ENCODE peak calls at places on chromosomes 2 and 18, in seven cellular contexts. Q is adrenal gland, R is thyroid gland, N is prostate gland, Y is HepG2, I is A549, E is HCT116. L is an unnamed sample.
A peak's percentile ranks its signal among the peaks of the same experiment; 100 is the strongest.

GRCh38 chr2:133139847-133140533 is 428.3 kb downstream of the NCKAP5 start:
- DNase-seq in Q (no peak), R (no peak), N (no peak), Y (no peak), I (no peak), E (no peak), L (no peak)

GRCh38 chr18:8538935-8539334 is 70.3 kb upstream of the RAB12 start:
- DNase-seq in Q (no peak), R (no peak), N (no peak), Y (no peak), I (no peak), E (no peak), L (no peak)

GRCh38 chr2:29848566-29849310 is 72.6 kb downstream of the ALK start:
- DNase-seq in Q (no peak), R (no peak), N (no peak), Y (no peak), I (no peak), E (no peak), L (no peak)

GRCh38 chr2:1824202-1824905 is 80.0 kb upstream of the PXDN start:
- DNase-seq in Q (no peak), R (no peak), N (no peak), Y (no peak), I (no peak), E (no peak), L (no peak)

GRCh38 chr2:71614976-71615768 is 161.8 kb downstream of the DYSF start:
- DNase-seq in Q (peak; percentile 77), R (peak; percentile 35), N (no peak), Y (peak; percentile 18), I (no peak), E (no peak), L (peak; percentile 60)

GRCh38 chr2:162258686-162259085 is 15.4 kb upstream of the FAP start:
- DNase-seq in Q (no peak), R (no peak), N (no peak), Y (no peak), I (no peak), E (no peak), L (no peak)

GRCh38 chr2:181781082-181781786 is 100.9 kb upstream of the NEUROD1 start:
- DNase-seq in Q (no peak), R (no peak), N (no peak), Y (no peak), I (peak; percentile 28), E (no peak), L (no peak)

GRCh38 chr2:235610696-235611257 is 116.9 kb downstream of the AGAP1 start:
- DNase-seq in Q (no peak), R (no peak), N (no peak), Y (no peak), I (no peak), E (no peak), L (no peak)

GRCh38 chr2:157349949-157350510 is 24.4 kb upstream of the ERMN start:
- DNase-seq in Q (no peak), R (no peak), N (no peak), Y (no peak), I (no peak), E (no peak), L (no peak)

GRCh38 chr2:100071350-100072043 is 70.9 kb downstream of the AFF3 start:
- DNase-seq in Q (no peak), R (no peak), N (no peak), Y (peak; percentile 23), I (no peak), E (no peak), L (no peak)

GRCh38 chr2:51441786-51442185 is 409.9 kb upstream of the NRXN1 start:
- DNase-seq in Q (no peak), R (no peak), N (no peak), Y (no peak), I (no peak), E (no peak), L (no peak)

GRCh38 chr2:12618576-12618975 is 98.2 kb upstream of the TRIB2 start:
- DNase-seq in Q (no peak), R (no peak), N (no peak), Y (no peak), I (no peak), E (no peak), L (no peak)

GRCh38 chr2:118190365-118190916 is 102.2 kb downstream of the INSIG2 start:
- DNase-seq in Q (no peak), R (no peak), N (no peak), Y (peak; percentile 30), I (no peak), E (no peak), L (no peak)

GRCh38 chr2:98833917-98834263 is 102.1 kb downstream of the CRACDL start:
- DNase-seq in Q (no peak), R (no peak), N (no peak), Y (no peak), I (no peak), E (no peak), L (no peak)

GRCh38 chr2:26687328-26687727 is 5.2 kb upstream of the KCNK3 start:
- DNase-seq in Q (no peak), R (no peak), N (peak; percentile 44), Y (no peak), I (no peak), E (no peak), L (no peak)

GRCh38 chr18:25316619-25317018 is 35.3 kb downstream of the ZNF521 start:
- DNase-seq in Q (no peak), R (no peak), N (no peak), Y (no peak), I (no peak), E (no peak), L (no peak)

GRCh38 chr2:151020411-151020810 is 241.3 kb downstream of the RBM43 start:
- DNase-seq in Q (no peak), R (no peak), N (no peak), Y (no peak), I (no peak), E (no peak), L (no peak)

GRCh38 chr2:118832071-118832790 is 15.2 kb downstream of the EN1 start:
- DNase-seq in Q (no peak), R (no peak), N (no peak), Y (no peak), I (no peak), E (no peak), L (no peak)

GRCh38 chr2:72778410-72778809 is 47.4 kb downstream of the EXOC6B start:
- DNase-seq in Q (no peak), R (no peak), N (no peak), Y (peak; percentile 67), I (peak; percentile 82), E (no peak), L (no peak)

GRCh38 chr2:241636182-241636982 is 576 bp downstream of the THAP4 start:
- DNase-seq in Q (peak; percentile 57), R (peak; percentile 44), N (no peak), Y (peak; percentile 49), I (peak; percentile 52), E (no peak), L (peak; percentile 76)

GRCh38 chr2:84886791-84887190 is 5.9 kb upstream of the TRABD2A start:
- DNase-seq in Q (no peak), R (no peak), N (no peak), Y (no peak), I (no peak), E (no peak), L (no peak)

GRCh38 chr2:15941483-15941853 is 1.1 kb downstream of the MYCN start:
- DNase-seq in Q (no peak), R (peak; percentile 64), N (no peak), Y (no peak), I (no peak), E (no peak), L (no peak)

GRCh38 chr2:121588357-121588756 is 57.7 kb downstream of the RNU4ATAC start:
- DNase-seq in Q (no peak), R (no peak), N (peak; percentile 26), Y (no peak), I (no peak), E (no peak), L (no peak)

GRCh38 chr2:127095367-127095641 is 11.7 kb downstream of the BIN1 start:
- DNase-seq in Q (no peak), R (no peak), N (no peak), Y (no peak), I (no peak), E (no peak), L (peak; percentile 35)
- H3K4me1 ChIP-seq in Q (peaks cover 60% of the 10 kb centered on the region), R (peaks cover 53% of the 10 kb centered on the region), N (peaks cover 10% of the 10 kb centered on the region), Y (peaks cover 3% of the 10 kb centered on the region), I (peaks cover 53% of the 10 kb centered on the region), E (peaks cover 40% of the 10 kb centered on the region), L (no peaks in the 10 kb centered on the region)

DNA sequence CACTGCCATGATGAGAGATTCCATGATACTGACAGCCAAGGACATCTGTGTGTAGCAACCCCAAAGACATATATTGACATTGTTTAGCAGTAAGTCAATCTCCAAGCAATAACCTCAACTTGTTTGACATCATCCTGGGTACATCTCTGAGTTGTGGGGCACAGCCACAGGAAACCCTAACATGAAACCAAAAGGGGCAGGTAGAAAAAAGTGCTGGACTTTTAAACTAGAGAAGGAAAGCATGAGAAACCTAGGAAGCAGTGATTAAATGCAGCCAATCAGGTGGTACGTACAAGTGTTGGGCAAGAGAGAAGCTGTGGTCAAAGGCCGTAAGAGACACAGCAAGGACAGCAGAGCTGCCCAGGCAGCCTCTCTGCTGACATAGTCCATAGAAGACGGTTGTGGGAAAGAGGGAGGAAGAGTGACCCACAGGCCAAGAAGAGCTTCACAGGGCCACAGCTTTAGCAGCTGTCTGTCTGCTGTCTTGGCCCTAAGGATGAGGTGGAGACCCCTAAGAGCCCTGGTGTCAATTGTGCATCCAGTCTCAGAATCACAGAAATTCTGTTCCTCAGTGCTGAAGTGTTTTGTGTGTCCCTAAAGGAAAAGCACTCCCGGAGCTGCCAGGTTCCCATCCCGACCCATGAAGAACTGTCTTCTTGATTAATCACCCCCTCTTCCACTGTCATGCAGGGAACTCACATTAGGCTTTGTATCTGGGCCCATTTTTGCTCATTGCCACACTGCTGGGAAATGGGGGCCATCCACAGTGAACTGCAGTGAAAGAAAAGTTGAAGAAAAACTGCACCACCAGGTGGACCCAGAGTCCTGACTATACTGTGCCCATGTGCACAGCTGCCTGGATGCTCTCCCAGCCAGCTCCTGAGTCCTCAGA is 25.4 kb upstream of the CHN1 start:
- DNase-seq in Q (peak; percentile 32), R (no peak), N (no peak), Y (peak; percentile 77), I (peak; percentile 58), E (peak; percentile 16), L (peak; percentile 83)
- TF ChIP-seq CTCF in Q (peak; percentile 31), R (peak; percentile 4), N (no peak), Y (peak; percentile 91), I (peak; percentile 44), E (peak; percentile 44), L (peak; percentile 22)

GRCh38 chr2:105143467-105144127 is 97.9 kb upstream of the GPR45 start:
- DNase-seq in Q (no peak), R (peak; percentile 20), N (peak; percentile 57), Y (no peak), I (no peak), E (no peak), L (no peak)
- TF ChIP-seq POLR2A in Q (no peak), R (no peak), N (no peak), Y (no peak), I (no peak), E (no peak), L (no peak)

DNA sequence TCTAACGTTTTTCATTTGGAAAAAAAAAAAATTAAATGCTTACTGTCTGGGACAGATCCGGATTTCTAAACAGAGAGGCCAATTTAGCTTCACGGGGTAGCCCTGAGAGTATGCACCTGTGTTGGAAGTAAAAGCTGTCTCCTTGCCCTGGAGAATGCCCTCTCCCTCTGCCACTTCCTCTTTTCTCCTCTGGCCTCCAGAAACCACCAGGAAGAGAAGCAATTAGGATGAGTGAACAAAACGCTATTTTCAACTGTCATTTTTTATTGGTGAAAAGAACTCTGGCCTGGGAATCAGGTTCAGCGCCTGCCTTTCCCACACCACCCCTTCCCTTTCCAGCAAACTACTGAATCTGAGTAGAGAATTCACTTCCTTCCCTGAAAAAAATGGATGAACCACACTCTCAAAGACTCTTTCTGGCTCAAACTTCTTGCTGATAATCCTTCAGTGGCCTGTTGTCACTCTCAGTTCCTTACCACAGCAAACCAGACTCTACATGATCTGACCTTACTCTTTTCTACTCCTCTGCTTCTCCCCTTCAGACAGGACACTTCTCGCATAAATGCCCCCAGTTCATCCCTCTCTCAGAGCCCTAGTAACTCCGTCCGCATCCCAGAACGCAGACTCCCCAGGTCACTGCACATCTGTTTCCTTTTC is 29.8 kb downstream of the KLF7 start:
- DNase-seq in Q (no peak), R (no peak), N (no peak), Y (no peak), I (no peak), E (no peak), L (no peak)
- H3K4me1 ChIP-seq in Q (peaks cover 21% of the 10 kb centered on the region), R (peaks cover 97% of the 10 kb centered on the region), N (peaks cover 3% of the 10 kb centered on the region), Y (peaks cover 21% of the 10 kb centered on the region), I (peaks cover 78% of the 10 kb centered on the region), E (peaks cover 9% of the 10 kb centered on the region), L (no peaks in the 10 kb centered on the region)